ENCODE peak calls at places on chromosome 19, in ten cellular contexts. W is DND-41; J is activated CD8-positive, alpha-beta T cell treated with anti-CD3 and anti-CD28 coated beads for 36 hours; E is progenitor cell of endocrine pancreas; X is heart right ventricle; D is HFF-Myc; L is nephron progenitor cell; I is uterus; M is neural crest cell; G is Peyer's patch. F is an unnamed sample.

GRCh38 chr19:33408538-33408937 is 35.0 kb downstream of the CEBPG start:
- DNase-seq in M (no peak), W (no peak), E (no peak), I (no peak), D (no peak), J (no peak), L (no peak), G (no peak), X (no peak), F (no peak)

GRCh38 chr19:55579766-55580621 is 654 bp downstream of the ZNF579 start:
- DNase-seq in L (peak; percentile 56), M (no peak), D (no peak), X (peak; percentile 31), J (peak; percentile 28), W (peak; percentile 57), I (no peak), G (no peak), E (no peak), F (no peak)

GRCh38 chr19:4370418-4371041 is 27.2 kb downstream of the MPND start:
- DNase-seq in E (no peak), X (no peak), W (no peak), M (no peak), D (no peak), J (no peak), G (no peak), I (no peak), L (no peak), F (no peak)

GRCh38 chr19:7145494-7145893 is 76.0 kb downstream of the ZNF557 start:
- DNase-seq in J (no peak), D (no peak), I (no peak), X (no peak), G (peak; percentile 54), W (no peak), L (no peak), M (no peak), E (no peak), F (no peak)

GRCh38 chr19:27774337-27774736 is 1438.6 kb downstream of the UQCRFS1 start:
- DNase-seq in G (no peak), W (peak; percentile 20), M (no peak), D (no peak), I (no peak), E (no peak), J (peak; percentile 14), X (no peak), L (no peak), F (no peak)

GRCh38 chr19:52307275-52307674 is 10.3 kb downstream of the ZNF480 start:
- DNase-seq in X (no peak), M (no peak), G (no peak), W (peak; percentile 52), D (no peak), L (peak; percentile 43), I (no peak), E (no peak), J (no peak), F (no peak)

GRCh38 chr19:13507053-13507611 is 853 bp upstream of the CACNA1A start:
- DNase-seq in D (no peak), M (no peak), W (no peak), I (no peak), E (no peak), G (no peak), X (no peak), L (peak; percentile 18), J (no peak), F (no peak)

GRCh38 chr19:19336597-19336996 is 16.0 kb downstream of the MAU2 start:
- DNase-seq in E (no peak), W (no peak), D (no peak), J (no peak), M (no peak), L (no peak), X (no peak), I (no peak), G (no peak), F (no peak)

GRCh38 chr19:28037186-28037585 is 1175.8 kb downstream of the UQCRFS1 start:
- DNase-seq in I (no peak), L (no peak), X (no peak), D (no peak), G (no peak), M (no peak), E (no peak), J (no peak), W (no peak), F (no peak)

GRCh38 chr19:50464348-50464747 is 12.0 kb upstream of the EMC10 start:
- DNase-seq in E (no peak), I (no peak), J (no peak), L (no peak), W (no peak), G (no peak), D (no peak), M (no peak), X (no peak), F (no peak)

GRCh38 chr19:33290956-33291622 is 11.2 kb downstream of the CEBPA start:
- DNase-seq in W (no peak), L (no peak), I (no peak), D (no peak), G (peak; percentile 86), X (no peak), M (no peak), J (no peak), E (no peak), F (no peak)

GRCh38 chr19:7663711-7664110 is 5.1 kb upstream of the RETN start:
- DNase-seq in W (no peak), M (no peak), E (no peak), L (no peak), G (no peak), I (no peak), D (no peak), X (no peak), J (no peak), F (no peak)

GRCh38 chr19:29001922-29002247 is 211.1 kb downstream of the UQCRFS1 start:
- DNase-seq in W (no peak), L (no peak), J (no peak), D (no peak), M (no peak), G (no peak), I (no peak), X (no peak), E (no peak), F (no peak)

GRCh38 chr19:37114001-37114400 is 35.8 kb downstream of the ZNF420 start:
- DNase-seq in E (no peak), I (no peak), M (no peak), X (no peak), L (no peak), W (no peak), G (no peak), J (no peak), D (no peak), F (no peak)
- TF ChIP-seq CTCF in E (no peak), I (no peak), M (peak; percentile 44), X (no peak), L (no peak), W (peak; percentile 52), G (no peak), J (peak; percentile 25), D (peak; percentile 17), F (peak; percentile 43)

GRCh38 chr19:1947651-1948209 is 6.8 kb downstream of the CSNK1G2 start:
- DNase-seq in X (no peak), D (no peak), G (no peak), W (no peak), I (no peak), L (no peak), J (no peak), E (no peak), M (no peak), F (no peak)

GRCh38 chr19:1944916-1945561 is 4.1 kb downstream of the CSNK1G2 start:
- DNase-seq in I (no peak), X (no peak), G (no peak), J (no peak), E (no peak), D (no peak), W (no peak), L (no peak), M (no peak), F (no peak)

GRCh38 chr19:1944088-1944915 is 3.3 kb downstream of the CSNK1G2 start:
- DNase-seq in X (no peak), D (no peak), I (no peak), M (no peak), G (no peak), W (no peak), E (no peak), L (no peak), J (no peak), F (no peak)

GRCh38 chr19:1943661-1944087 is 2.7 kb downstream of the CSNK1G2 start:
- DNase-seq in L (no peak), J (no peak), G (no peak), X (no peak), D (no peak), M (no peak), I (no peak), E (no peak), W (no peak), F (no peak)

GRCh38 chr19:1945899-1946298 is 4.9 kb downstream of the CSNK1G2 start:
- DNase-seq in X (no peak), G (peak; percentile 66), E (peak; percentile 34), L (peak; percentile 69), M (peak; percentile 63), I (peak; percentile 50), D (no peak), J (peak; percentile 42), W (peak; percentile 45), F (peak; percentile 72)
- TF ChIP-seq CTCF in X (peak; percentile 46), G (peak; percentile 36), E (peak; percentile 68), L (peak; percentile 54), M (peak; percentile 68), I (peak; percentile 22), D (peak; percentile 55), J (peak; percentile 88), W (peak; percentile 78), F (peak; percentile 86)

GRCh38 chr19:15126511-15126910 is 19.3 kb downstream of the SYDE1 start:
- DNase-seq in D (no peak), J (no peak), G (no peak), W (no peak), I (no peak), M (no peak), E (no peak), X (no peak), L (no peak), F (no peak)

GRCh38 chr19:15124572-15125231 is 17.5 kb downstream of the SYDE1 start:
- DNase-seq in W (no peak), G (peak; percentile 78), J (peak; percentile 27), I (no peak), E (peak; percentile 67), M (no peak), X (no peak), L (peak; percentile 80), D (no peak), F (no peak)

GRCh38 chr19:15123031-15123890 is 16.1 kb downstream of the SYDE1 start:
- DNase-seq in J (no peak), D (no peak), W (no peak), L (no peak), I (no peak), E (no peak), X (no peak), M (no peak), G (no peak), F (no peak)

GRCh38 chr19:15123900-15124299 is 16.7 kb downstream of the SYDE1 start:
- DNase-seq in I (no peak), W (no peak), J (no peak), M (no peak), E (no peak), D (no peak), G (no peak), X (peak; percentile 83), L (no peak), F (no peak)

GRCh38 chr19:15125232-15126067 is 18.2 kb downstream of the SYDE1 start:
- DNase-seq in D (peak; percentile 89), W (peak; percentile 99), E (peak; percentile 98), J (peak; percentile 100), X (peak; percentile 99), G (peak; percentile 99), M (peak; percentile 98), L (peak; percentile 99), I (peak; percentile 99), F (peak; percentile 100)
- TF ChIP-seq CTCF in D (no peak), W (peak; percentile 39), E (peak; percentile 25), J (no peak), X (no peak), G (no peak), M (no peak), L (no peak), I (no peak), F (no peak)

GRCh38 chr19:35744688-35745327 is 410 bp downstream of the U2AF1L4 start:
- DNase-seq in D (peak; percentile 89), M (peak; percentile 89), X (peak; percentile 92), W (peak; percentile 96), J (peak; percentile 97), E (peak; percentile 88), G (peak; percentile 98), I (peak; percentile 97), L (peak; percentile 91), F (peak; percentile 93)
- TF ChIP-seq CTCF in D (peak; percentile 40), M (peak; percentile 55), X (peak; percentile 66), W (peak; percentile 65), J (no peak), E (peak; percentile 48), G (peak; percentile 30), I (peak; percentile 44), L (no peak), F (no peak)